ENCODE peak calls at places on chromosomes 5 and 9, in four cellular contexts. S is HL-60; N is activated naive CD8-positive, alpha-beta T cell treated with anti-CD3 and anti-CD28 coated beads, Interleukin-2, amount 50 U/mL, for 24 hours; C is stimulated activated CD8-positive, alpha-beta memory T cell treated with anti-CD3 and anti-CD28 coated beads, Interleukin-15, amount 100 ng/mL, for 24 hours. O is an unnamed sample.
A peak's percentile ranks its signal among the peaks of the same experiment; 100 is the strongest.

GRCh38 chr5:171893290-171893890 is 107.8 kb downstream of the SMIM23 start:
- DNase-seq in N (no peak), S (no peak), C (no peak), O (no peak)

GRCh38 chr5:173158366-173158765 is 14.0 kb downstream of the BNIP1 start:
- DNase-seq in S (no peak), C (no peak), N (no peak), O (no peak)

GRCh38 chr9:114153761-114154596 is 1.4 kb upstream of the COL27A1 start:
- DNase-seq in C (no peak), S (no peak), N (no peak), O (no peak)

GRCh38 chr9:4489919-4490704 is at the start of gene SLC1A1:
- DNase-seq in N (peak; percentile 28), S (peak; percentile 1), C (no peak), O (no peak)

GRCh38 chr5:71905804-71906711 is 187.0 kb downstream of the CARTPT start:
- DNase-seq in S (no peak), N (no peak), C (no peak), O (no peak)

GRCh38 chr9:84754896-84755295 is 85.4 kb downstream of the NTRK2 start:
- DNase-seq in C (no peak), N (no peak), S (no peak), O (no peak)

GRCh38 chr9:15157371-15157770 is 149.6 kb downstream of the TTC39B start:
- DNase-seq in N (no peak), C (no peak), S (no peak), O (no peak)

GRCh38 chr5:173178369-173178910 is 34.1 kb downstream of the BNIP1 start:
- DNase-seq in S (no peak), N (no peak), C (no peak), O (no peak)

GRCh38 chr5:178295589-178295988 is 63.0 kb upstream of the PHYKPL start:
- DNase-seq in S (no peak), C (no peak), N (no peak), O (no peak)

GRCh38 chr9:96150324-96151023 is 151.5 kb downstream of the HSD17B3 start:
- DNase-seq in C (no peak), N (peak; percentile 68), S (peak; percentile 66), O (no peak)

GRCh38 chr5:83396662-83397061 is 74.9 kb upstream of the VCAN start:
- DNase-seq in C (no peak), N (no peak), S (no peak), O (no peak)

GRCh38 chr9:90340421-90340820 is 302.2 kb downstream of the DIRAS2 start:
- DNase-seq in N (no peak), C (no peak), S (no peak), O (no peak)

GRCh38 chr5:54457094-54457531 is 1.6 kb downstream of the HSPB3 start:
- DNase-seq in C (no peak), S (no peak), N (no peak), O (no peak)

GRCh38 chr9:100505564-100506159 is 32.7 kb downstream of the TMEFF1 start:
- DNase-seq in S (peak; percentile 17), C (peak; percentile 46), N (peak; percentile 79), O (no peak)

GRCh38 chr9:12464368-12464767 is 228.8 kb upstream of the TYRP1 start:
- DNase-seq in C (no peak), N (no peak), S (no peak), O (no peak)

O was measured in CD14-positive monocyte.